ENCODE peak calls at places on chromosomes 3 and 15, in eight cellular contexts. G is astrocyte, U is neural progenitor cell, Y is GM23338, V is GM23248, Q is endothelial cell of umbilical vein, D is IMR-90, S is PC-3. X is an unnamed sample. For H4K20me1, the result is how much of the 10 kb centered on the place peaks cover.

GRCh38 chr3:33131328-33132018 is 17.7 kb downstream of the CRTAP start:
- DNase-seq in G (peak), U (peak), Y (peak), V (peak), Q (peak), D (peak), S (peak), X (peak)

GRCh38 chr3:80338366-80338765 is 570.6 kb upstream of the ROBO1 start:
- DNase-seq in G (peak), U (no peak), Y (no peak), V (peak), Q (no peak), D (no peak), S (peak), X (peak)

GRCh38 chr3:34016925-34017592 is 218.6 kb downstream of the PDCD6IP start:
- DNase-seq in G (no peak), U (no peak), Y (no peak), V (no peak), Q (no peak), D (no peak), S (no peak), X (no peak)

GRCh38 chr3:56870436-56870835 is 68.7 kb upstream of the ARHGEF3 start:
- DNase-seq in G (no peak), U (no peak), Y (no peak), V (peak), Q (no peak), D (peak), S (peak), X (peak)

GRCh38 chr3:3333571-3333970 is 154.1 kb upstream of the CRBN start:
- DNase-seq in G (no peak), U (no peak), Y (no peak), V (no peak), Q (no peak), D (no peak), S (no peak), X (no peak)

GRCh38 chr3:78281381-78281780 is 1241.5 kb downstream of the ROBO2 start:
- DNase-seq in G (no peak), U (peak), Y (no peak), V (no peak), Q (no peak), D (no peak), S (no peak), X (no peak)

GRCh38 chr3:135706758-135707375 is 258.7 kb upstream of the PPP2R3A start:
- DNase-seq in G (peak), U (no peak), Y (no peak), V (peak), Q (no peak), D (no peak), S (no peak), X (peak)

GRCh38 chr3:187811580-187812250 is 66.4 kb upstream of the BCL6 start:
- DNase-seq in G (peak), U (no peak), Y (no peak), V (peak), Q (no peak), D (peak), S (peak), X (peak)

GRCh38 chr15:68022061-68022460 is 32.1 kb upstream of the PIAS1 start:
- DNase-seq in G (no peak), U (no peak), Y (no peak), V (no peak), Q (no peak), D (no peak), S (no peak), X (no peak)

GRCh38 chr3:15645740-15646490 is 44.4 kb downstream of the BTD start:
- DNase-seq in G (peak), U (no peak), Y (no peak), V (peak), Q (peak), D (peak), S (peak), X (peak)

GRCh38 chr15:90437516-90437915 is 49.5 kb downstream of the IQGAP1 start:
- DNase-seq in G (no peak), U (no peak), Y (no peak), V (no peak), Q (no peak), D (no peak), S (no peak), X (no peak)

GRCh38 chr15:87793736-87794135 is 462.8 kb downstream of the NTRK3 start:
- DNase-seq in G (no peak), U (no peak), Y (no peak), V (no peak), Q (no peak), D (peak), S (no peak), X (no peak)

GRCh38 chr3:62186967-62187366 is 186.4 kb downstream of the FEZF2 start:
- DNase-seq in G (no peak), U (peak), Y (peak), V (peak), Q (peak), D (peak), S (peak), X (peak)

GRCh38 chr3:52052831-52053306 is 3.5 kb downstream of the DUSP7 start:
- DNase-seq in G (peak), U (peak), Y (peak), V (peak), Q (peak), D (peak), S (peak), X (peak)

GRCh38 chr3:149765762-149766334 is 13.6 kb upstream of the COMMD2 start:
- DNase-seq in G (peak), U (peak), Y (peak), V (peak), Q (peak), D (peak), S (peak), X (peak)

GRCh38 chr3:120753831-120754230 is 11.3 kb downstream of the GTF2E1 start:
- DNase-seq in G (no peak), U (no peak), Y (no peak), V (peak), Q (no peak), D (peak), S (no peak), X (no peak)

GRCh38 chr15:93073465-93073952 is 15.5 kb downstream of the RGMA start:
- DNase-seq in G (no peak), U (peak), Y (peak), V (no peak), Q (no peak), D (no peak), S (no peak), X (no peak)

GRCh38 chr3:53101956-53102355 is 28.3 kb downstream of the RFT1 start:
- DNase-seq in G (no peak), U (peak), Y (no peak), V (no peak), Q (no peak), D (no peak), S (no peak), X (no peak)

GRCh38 chr15:24856397-24857093 is 98.2 kb upstream of the SNRPN start:
- DNase-seq in G (peak), U (peak), Y (peak), V (no peak), Q (peak), D (peak), S (no peak), X (peak)

GRCh38 chr3:50296721-50297383 is 2.4 kb downstream of the HYAL3 start:
- DNase-seq in G (no peak), U (peak), Y (no peak), V (no peak), Q (no peak), D (no peak), S (no peak), X (no peak)

GRCh38 chr3:59192473-59192872 is 142.6 kb upstream of the CFAP20DC start:
- DNase-seq in G (peak), U (no peak), Y (no peak), V (peak), Q (no peak), D (peak), S (peak), X (peak)

GRCh38 chr3:85535517-85535916 is 576.7 kb downstream of the CADM2 start:
- DNase-seq in G (no peak), U (no peak), Y (no peak), V (no peak), Q (no peak), D (no peak), S (no peak), X (no peak)

GRCh38 chr15:51619331-51620033 is 3.1 kb downstream of the DMXL2 start:
- DNase-seq in G (no peak), U (no peak), Y (no peak), V (no peak), Q (no peak), D (no peak), S (no peak), X (no peak)

GRCh38 chr3:12591456-12591855 is 34.6 kb downstream of the MKRN2 start:
- DNase-seq in G (no peak), U (no peak), Y (no peak), V (no peak), Q (no peak), D (no peak), S (no peak), X (no peak)

GRCh38 chr15:96361309-96362000 is 31.0 kb downstream of the NR2F2 start:
- DNase-seq in G (no peak), U (peak), Y (peak), V (no peak), Q (no peak), D (no peak), S (no peak), X (no peak)

GRCh38 chr3:64221564-64222257 is 3.6 kb downstream of the PRICKLE2 start:
- DNase-seq in G (no peak), U (peak), Y (no peak), V (no peak), Q (peak), D (no peak), S (no peak), X (no peak)

GRCh38 chr3:139695701-139696422 is 18.1 kb upstream of the NMNAT3 start:
- DNase-seq in G (peak), U (no peak), Y (no peak), V (no peak), Q (no peak), D (no peak), S (no peak), X (no peak)

GRCh38 chr15:62545392-62546227 is 380.5 kb upstream of the C2CD4B start:
- DNase-seq in G (peak), U (no peak), Y (no peak), V (peak), Q (no peak), D (peak), S (peak), X (peak)

GRCh38 chr3:84547971-84548970 is 410.5 kb upstream of the CADM2 start:
- DNase-seq in G (no peak), U (peak), Y (peak), V (peak), Q (no peak), D (no peak), S (peak), X (peak)

GRCh38 chr3:54169524-54169923 is 47.2 kb downstream of the CACNA2D3 start:
- DNase-seq in G (no peak), U (no peak), Y (no peak), V (no peak), Q (no peak), D (no peak), S (no peak), X (no peak)

GRCh38 chr3:156801746-156802145 is 24.4 kb upstream of the LEKR1 start:
- DNase-seq in G (no peak), U (no peak), Y (no peak), V (no peak), Q (no peak), D (no peak), S (no peak), X (no peak)

GRCh38 chr3:80733522-80734176 is 965.9 kb upstream of the ROBO1 start:
- DNase-seq in G (peak), U (no peak), Y (no peak), V (peak), Q (peak), D (peak), S (peak), X (peak)

GRCh38 chr3:115845986-115846385 is 222.7 kb downstream of the GAP43 start:
- DNase-seq in G (no peak), U (no peak), Y (no peak), V (no peak), Q (no peak), D (no peak), S (no peak), X (no peak)

GRCh38 chr3:50269977-50270413 is 1.0 kb downstream of the SEMA3B start:
- DNase-seq in G (no peak), U (no peak), Y (no peak), V (peak), Q (no peak), D (peak), S (peak), X (peak)

GRCh38 chr15:83626171-83626802 is 27.6 kb upstream of the ADAMTSL3 start:
- DNase-seq in G (peak), U (no peak), Y (no peak), V (peak), Q (no peak), D (no peak), S (peak), X (no peak)

DNA sequence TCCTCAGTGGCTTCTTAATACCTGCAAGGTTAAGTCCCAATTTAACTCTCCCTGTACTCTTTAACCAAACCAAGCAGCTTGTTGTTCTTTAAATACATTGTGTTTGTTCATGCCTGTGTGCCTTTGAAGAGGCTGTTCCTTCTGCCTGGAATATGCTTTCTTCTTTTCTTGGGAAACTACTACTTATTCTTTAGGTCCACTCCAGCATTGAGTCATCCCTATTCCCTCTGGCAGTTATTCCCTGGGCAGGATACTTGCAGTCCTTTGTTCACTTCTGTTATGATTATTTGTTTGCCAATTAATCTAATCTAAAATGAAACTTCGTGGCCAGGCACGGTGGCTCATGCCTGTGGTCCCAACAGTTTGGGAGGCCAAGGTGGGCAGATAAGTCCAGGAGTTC is 139.3 kb downstream of the ZNF609 start:
- DNase-seq in G (peak), U (no peak), Y (no peak), V (peak), Q (peak), D (peak), S (peak), X (no peak)
- H4K20me1 ChIP-seq in G (half or more), U (half or more), Y (under half), V (under half), Q (under half), D (under half), S (under half), X (under half)

DNA sequence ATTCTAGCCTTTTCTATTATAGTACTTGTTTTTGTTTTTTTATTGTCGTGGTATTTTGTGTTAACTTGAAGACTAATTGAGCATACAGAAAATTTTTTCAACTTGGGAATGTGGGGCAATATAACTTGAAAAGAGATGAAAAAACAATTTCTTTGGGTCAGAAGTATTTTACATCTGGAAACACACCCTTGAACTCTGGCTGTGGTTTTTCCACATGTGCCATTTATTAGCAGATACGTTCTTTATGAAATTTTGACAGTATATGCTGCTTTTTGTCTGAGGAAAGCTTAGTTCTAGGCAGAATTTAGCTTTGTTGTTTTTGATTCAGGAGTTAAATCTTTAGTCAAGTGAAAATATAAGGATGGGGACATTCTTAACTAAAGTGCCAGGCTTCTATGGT is 44.7 kb downstream of the TCF12 start:
- DNase-seq in G (no peak), U (no peak), Y (no peak), V (no peak), Q (no peak), D (no peak), S (no peak), X (peak)
- H4K20me1 ChIP-seq in G (half or more), U (half or more), Y (under half), V (under half), Q (under half), D (half or more), S (under half), X (under half)

GRCh38 chr3:37885831-37886230 is 24.2 kb downstream of the CTDSPL start:
- DNase-seq in G (no peak), U (no peak), Y (no peak), V (no peak), Q (no peak), D (no peak), S (no peak), X (peak)

GRCh38 chr3:37886395-37886794 is 24.7 kb downstream of the CTDSPL start:
- DNase-seq in G (no peak), U (no peak), Y (no peak), V (no peak), Q (no peak), D (no peak), S (no peak), X (no peak)

GRCh38 chr3:37887824-37888223 is 26.1 kb downstream of the CTDSPL start:
- DNase-seq in G (no peak), U (no peak), Y (no peak), V (no peak), Q (no peak), D (no peak), S (no peak), X (no peak)

GRCh38 chr3:37887062-37887461 is 25.4 kb downstream of the CTDSPL start:
- DNase-seq in G (no peak), U (no peak), Y (no peak), V (no peak), Q (no peak), D (no peak), S (no peak), X (no peak)

DNA sequence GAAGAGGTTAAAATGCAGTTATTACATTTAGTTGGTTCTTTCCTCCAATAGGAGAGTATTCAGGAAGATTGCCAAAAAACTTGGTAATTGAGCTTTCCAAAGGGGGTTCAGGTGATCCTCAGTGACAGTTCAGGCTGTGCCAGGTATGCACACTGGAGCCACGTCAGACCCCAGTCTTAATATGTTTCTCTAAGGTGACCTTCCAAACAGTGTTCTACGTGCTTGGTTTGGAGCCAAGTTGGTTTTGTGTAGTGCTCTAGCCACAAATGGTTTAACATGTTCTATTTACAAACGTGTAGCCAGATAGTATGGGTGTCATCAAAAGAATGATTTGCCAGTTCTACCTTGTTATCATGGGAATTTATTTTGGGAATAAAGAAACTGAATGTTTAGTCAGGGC is 21.0 kb downstream of the CTDSPL start:
- DNase-seq in G (no peak), U (no peak), Y (no peak), V (no peak), Q (no peak), D (no peak), S (no peak), X (no peak)
- H4K20me1 ChIP-seq in G (half or more), U (under half), Y (under half), V (under half), Q (under half), D (under half), S (under half), X (under half)

DNA sequence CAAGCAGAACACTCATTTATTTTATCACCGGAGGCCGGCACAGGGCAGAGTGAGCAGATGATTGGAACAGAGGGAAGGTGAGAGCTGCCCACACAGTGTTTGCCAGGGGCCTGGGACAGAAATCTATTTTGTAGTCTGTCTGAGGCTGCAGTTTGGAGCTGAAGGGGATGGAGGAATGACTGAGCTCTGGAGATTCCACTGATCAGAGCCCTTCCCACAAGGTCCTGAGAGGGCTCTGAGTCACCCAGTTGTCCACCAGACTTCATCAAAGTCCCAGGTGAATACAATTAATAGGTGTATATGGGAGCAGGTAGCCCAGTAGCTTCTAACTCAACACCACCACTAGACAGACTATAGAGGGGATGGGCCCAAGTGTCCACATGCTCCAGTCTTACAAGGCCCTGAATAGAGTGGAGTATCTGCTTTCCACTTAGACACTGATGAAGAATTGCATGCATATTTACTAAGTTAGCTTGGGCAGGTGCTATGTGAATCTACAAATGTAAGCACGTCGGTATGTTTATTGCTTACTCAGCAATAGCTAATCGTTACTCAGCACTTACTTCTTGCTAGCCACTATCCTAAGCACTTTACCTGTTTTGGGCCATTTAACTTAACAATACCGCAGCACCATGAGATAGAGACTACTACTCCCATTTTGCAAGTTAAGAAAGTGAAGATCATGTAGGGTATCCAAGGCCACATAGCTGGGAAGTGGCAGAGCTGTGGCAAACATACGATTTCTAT is 2.7 kb upstream of the STARD5 start:
- DNase-seq in G (peak), U (no peak), Y (no peak), V (peak), Q (no peak), D (peak), S (no peak), X (peak)
- H4K20me1 ChIP-seq in G (under half), U (under half), Y (under half), V (under half), Q (under half), D (under half), S (under half), X (under half)

GRCh38 chr3:58013099-58013498 is 4.9 kb downstream of the FLNB start:
- DNase-seq in G (no peak), U (no peak), Y (no peak), V (no peak), Q (no peak), D (no peak), S (no peak), X (no peak)
- H4K20me1 ChIP-seq in G (half or more), U (under half), Y (under half), V (under half), Q (under half), D (half or more), S (half or more), X (under half)

GRCh38 chr3:44506556-44506955 is 29.1 kb upstream of the ZNF445 start:
- DNase-seq in G (no peak), U (no peak), Y (no peak), V (no peak), Q (no peak), D (no peak), S (no peak), X (no peak)
- H4K20me1 ChIP-seq in G (under half), U (under half), Y (under half), V (under half), Q (under half), D (under half), S (under half), X (under half)

GRCh38 chr15:75916978-75917377 is 13.3 kb downstream of the FBXO22 start:
- DNase-seq in G (no peak), U (no peak), Y (no peak), V (no peak), Q (no peak), D (no peak), S (no peak), X (no peak)
- H4K20me1 ChIP-seq in G (half or more), U (under half), Y (under half), V (under half), Q (under half), D (under half), S (under half), X (under half)

DNA sequence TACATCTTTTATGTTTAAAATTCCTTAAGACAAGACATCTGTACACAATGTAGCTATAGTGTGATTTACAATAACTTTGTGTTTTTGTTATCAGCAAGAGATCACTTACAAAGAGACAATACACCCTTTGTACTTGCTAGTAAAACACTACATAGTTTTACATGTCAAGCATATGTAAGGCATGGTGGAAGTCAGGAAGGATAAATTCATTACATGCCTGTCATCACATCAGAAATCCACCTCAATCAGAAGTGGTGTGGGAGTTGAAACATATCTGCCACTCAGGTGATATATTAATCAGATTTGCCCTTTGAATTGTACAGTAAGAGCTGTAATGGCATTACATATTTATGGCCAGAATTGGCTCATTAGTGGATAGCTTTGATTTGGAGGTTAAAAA is 95.5 kb downstream of the MBNL1 start:
- DNase-seq in G (no peak), U (no peak), Y (no peak), V (no peak), Q (no peak), D (no peak), S (no peak), X (no peak)
- H4K20me1 ChIP-seq in G (half or more), U (under half), Y (under half), V (under half), Q (under half), D (under half), S (under half), X (under half)

GRCh38 chr3:9474482-9474881 is 77.1 kb downstream of the SETD5 start:
- DNase-seq in G (no peak), U (no peak), Y (no peak), V (no peak), Q (no peak), D (no peak), S (no peak), X (no peak)
- H4K20me1 ChIP-seq in G (half or more), U (under half), Y (half or more), V (under half), Q (under half), D (under half), S (under half), X (under half)

X was measured in fibroblast of lung.